ENCODE peak calls at places on chromosomes 4 and X, in seven cellular contexts. I, S, E, K, V, O and L are unnamed samples.

GRCh38 chr4:35649784-35650183 is 594.5 kb downstream of the ARAP2 start:
- DNase-seq in K (no peak), O (no peak), I (no peak), S (no peak), V (no peak), E (no peak), L (no peak)

GRCh38 chr4:530017-530781 is 31.2 kb downstream of the PIGG start:
- DNase-seq in S (no peak), K (no peak), V (no peak), I (peak; percentile 49), E (no peak), O (no peak), L (no peak)

GRCh38 chr4:17690898-17691297 is 76.5 kb downstream of the MED28 start:
- DNase-seq in K (peak; percentile 31), V (no peak), I (no peak), O (no peak), E (no peak), S (no peak), L (no peak)

GRCh38 chr4:30386266-30386895 is 333.8 kb upstream of the PCDH7 start:
- DNase-seq in S (peak; percentile 77), I (no peak), O (no peak), K (no peak), V (no peak), E (no peak), L (no peak)

GRCh38 chrX:106906361-106906760 is 3.2 kb upstream of the RIPPLY1 start:
- DNase-seq in V (no peak), I (no peak), E (no peak), S (no peak), O (no peak), K (no peak), L (no peak)

GRCh38 chrX:15939737-15940136 is 85.1 kb upstream of the AP1S2 start:
- DNase-seq in E (no peak), V (no peak), I (no peak), K (no peak), O (no peak), S (no peak), L (no peak)

GRCh38 chr4:24477919-24478318 is 106.4 kb downstream of the DHX15 start:
- DNase-seq in E (no peak), I (no peak), V (no peak), O (no peak), K (no peak), S (peak; percentile 89), L (no peak)

GRCh38 chr4:8019396-8020365 is 80.0 kb upstream of the AFAP1 start:
- DNase-seq in E (peak; percentile 61), O (no peak), S (no peak), I (no peak), V (no peak), K (no peak), L (no peak)

GRCh38 chr4:149630079-149630478 is 185.6 kb downstream of the IQCM start:
- DNase-seq in I (no peak), K (no peak), E (no peak), V (no peak), S (no peak), O (no peak), L (no peak)

GRCh38 chr4:40524642-40525041 is 105.0 kb downstream of the RBM47 start:
- DNase-seq in S (peak; percentile 61), O (no peak), E (no peak), I (no peak), V (no peak), K (no peak), L (no peak)

GRCh38 chrX:29468911-29469494 is 746.4 kb upstream of the MAGEB2 start:
- DNase-seq in V (no peak), O (no peak), S (no peak), E (no peak), I (no peak), K (no peak), L (no peak)
- TF ChIP-seq POLR2A in V (no peak), O (no peak), S (no peak), E (no peak), I (no peak), K (no peak), L (no peak)

GRCh38 chrX:47584714-47585113 is 2.5 kb downstream of the TIMP1 start:
- DNase-seq in S (no peak), E (no peak), O (no peak), V (no peak), I (no peak), K (no peak), L (no peak)

GRCh38 chrX:47579537-47579936 is 2.7 kb upstream of the TIMP1 start:
- DNase-seq in O (no peak), E (no peak), S (peak; percentile 90), K (peak; percentile 42), I (no peak), V (no peak), L (peak; percentile 12)

GRCh38 chrX:47585273-47585672 is 3.0 kb downstream of the TIMP1 start:
- DNase-seq in S (no peak), E (no peak), K (no peak), I (no peak), V (no peak), O (no peak), L (no peak)

GRCh38 chrX:47583240-47583861 is 1.1 kb downstream of the TIMP1 start:
- DNase-seq in V (no peak), K (no peak), O (no peak), E (no peak), I (no peak), S (no peak), L (no peak)

DNA sequence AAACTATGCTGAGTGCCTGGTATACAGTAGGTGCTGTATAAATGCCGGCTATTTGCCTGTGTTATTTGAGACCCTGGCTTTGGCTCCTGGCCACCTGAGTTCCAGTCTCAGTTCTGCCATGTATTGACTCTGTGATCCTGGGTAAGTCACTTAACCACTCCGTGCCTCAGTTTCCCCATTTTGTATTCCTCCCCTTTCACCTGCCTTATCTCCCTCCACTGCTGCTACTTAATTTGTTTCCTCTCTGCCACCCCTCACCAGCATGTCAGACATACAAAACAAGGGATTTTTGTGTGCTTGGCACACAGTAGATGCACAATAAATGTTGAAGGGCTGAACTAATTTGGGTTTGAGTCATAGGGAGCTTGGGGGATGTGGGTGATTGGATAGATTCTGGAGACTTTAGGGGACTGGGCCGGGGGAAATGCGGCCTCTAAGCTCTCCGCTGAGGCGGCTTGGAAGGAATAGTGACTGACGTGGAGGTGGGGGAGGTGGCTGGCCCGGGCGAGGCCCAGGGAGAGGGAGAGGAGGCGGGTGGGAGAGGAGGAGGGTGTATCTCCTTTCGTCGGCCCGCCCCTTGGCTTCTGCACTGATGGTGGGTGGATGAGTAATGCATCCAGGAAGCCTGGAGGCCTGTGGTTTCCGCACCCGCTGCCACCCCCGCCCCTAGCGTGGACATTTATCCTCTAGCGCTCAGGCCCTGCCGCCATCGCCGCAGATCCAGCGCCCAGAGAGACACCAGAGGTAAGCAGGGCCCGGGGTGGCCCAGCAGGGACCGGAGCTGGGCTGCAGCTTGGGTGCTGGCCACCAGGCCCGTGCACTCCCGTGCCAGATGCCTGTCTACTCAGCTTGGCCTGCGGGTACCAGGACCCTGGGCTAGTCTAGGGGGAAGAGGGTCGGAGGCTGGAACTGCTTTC is at the start of gene TIMP1:
- DNase-seq in K (peak; percentile 88), V (peak; percentile 45), E (peak; percentile 79), S (peak; percentile 93), I (peak; percentile 94), O (peak; percentile 92), L (peak; percentile 92)
- TF ChIP-seq POLR2A in K (peak; percentile 59), V (peak; percentile 80), E (no peak), S (peak; percentile 95), I (no peak), O (peak; percentile 86), L (peak; percentile 79)

GRCh38 chr4:67983333-67983732 is 20.0 kb upstream of the TMPRSS11A start:
- DNase-seq in I (no peak), K (no peak), V (no peak), E (no peak), S (no peak), O (no peak), L (no peak)

GRCh38 chr4:67988986-67989385 is 25.7 kb upstream of the TMPRSS11A start:
- DNase-seq in I (no peak), V (no peak), E (no peak), S (no peak), O (no peak), K (no peak), L (no peak)
- TF ChIP-seq POLR2A in I (no peak), V (no peak), E (no peak), S (no peak), O (no peak), K (no peak), L (no peak)

GRCh38 chr4:77818667-77819408 is at the start of gene CNOT6L:
- DNase-seq in K (peak; percentile 66), E (peak; percentile 67), I (peak; percentile 94), O (peak; percentile 56), V (no peak), S (peak; percentile 73), L (peak; percentile 80)
- TF ChIP-seq POLR2A in K (no peak), E (no peak), I (peak; percentile 24), O (peak; percentile 56), V (peak; percentile 63), S (no peak), L (peak; percentile 29)

GRCh38 chrX:18557879-18558278 is 114.0 kb downstream of the RS1 start:
- DNase-seq in O (no peak), V (no peak), E (no peak), S (no peak), I (no peak), K (no peak), L (no peak)

GRCh38 chrX:18561020-18561419 is 110.9 kb downstream of the RS1 start:
- DNase-seq in E (no peak), K (no peak), V (no peak), O (no peak), S (no peak), I (no peak), L (no peak)

GRCh38 chrX:18558799-18559198 is 113.1 kb downstream of the RS1 start:
- DNase-seq in K (no peak), O (no peak), E (no peak), V (no peak), S (no peak), I (no peak), L (no peak)
- TF ChIP-seq POLR2A in K (no peak), O (no peak), E (no peak), V (no peak), S (no peak), I (no peak), L (no peak)

DNA sequence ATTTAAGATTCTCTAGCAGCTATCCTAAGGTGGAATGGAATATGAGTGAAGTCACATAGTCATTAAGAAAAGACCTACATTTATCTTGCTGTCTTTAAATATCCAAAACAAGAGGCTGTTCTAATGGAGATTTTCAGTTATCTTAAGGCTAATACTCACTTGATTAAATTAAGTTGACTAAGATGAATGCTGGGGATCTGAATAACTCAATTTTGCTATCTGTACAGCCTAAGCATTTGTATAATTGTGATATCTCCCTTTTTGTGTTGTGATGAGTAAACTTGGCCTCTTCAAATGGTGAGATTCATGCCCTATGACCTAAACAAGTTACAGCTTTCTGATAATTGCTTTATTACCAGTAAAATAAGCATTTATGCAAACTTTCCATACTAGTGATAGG is 13.6 kb upstream of the GUCY1A1 start:
- DNase-seq in E (no peak), S (no peak), I (no peak), O (no peak), K (no peak), V (no peak), L (no peak)
- TF ChIP-seq POLR2A in E (no peak), S (no peak), I (no peak), O (no peak), K (no peak), V (no peak), L (no peak)